ENCODE peak calls at places on chromosomes 5 and 9, in five cellular contexts. S is GM13977, F is tibial nerve, V is prostate gland, Q is H1. G is an unnamed sample.

GRCh38 chr5:168020522-168021294 is 270.7 kb upstream of the WWC1 start:
- DNase-seq in S (no peak), F (peak; percentile 28), V (no peak), Q (no peak), G (no peak)

GRCh38 chr9:131984564-131984963 is 95.1 kb downstream of the MED27 start:
- DNase-seq in S (no peak), F (no peak), V (no peak), Q (no peak), G (no peak)

GRCh38 chr9:90029996-90030395 is 425.2 kb downstream of the GADD45G start:
- DNase-seq in S (no peak), F (no peak), V (no peak), Q (no peak), G (no peak)

GRCh38 chr5:9513825-9514224 is 32.0 kb downstream of the SEMA5A start:
- DNase-seq in S (no peak), F (no peak), V (no peak), Q (no peak), G (no peak)

GRCh38 chr5:102295534-102296228 is 403 bp downstream of the SLCO4C1 start:
- DNase-seq in S (no peak), F (no peak), V (no peak), Q (no peak), G (no peak)

GRCh38 chr9:109143881-109144562 is 23.0 kb downstream of the FRRS1L start:
- DNase-seq in S (peak; percentile 58), F (no peak), V (no peak), Q (no peak), G (peak; percentile 49)

GRCh38 chr5:116038817-116039216 is 6.5 kb downstream of the ARL14EPL start:
- DNase-seq in S (peak; percentile 34), F (no peak), V (no peak), Q (no peak), G (no peak)

GRCh38 chr9:125558453-125559084 is 148.4 kb downstream of the MAPKAP1 start:
- DNase-seq in S (peak; percentile 61), F (peak; percentile 21), V (peak; percentile 59), Q (peak; percentile 33), G (peak; percentile 79)

GRCh38 chr5:88251048-88251711 is 17.5 kb downstream of the TMEM161B start:
- DNase-seq in S (no peak), F (no peak), V (no peak), Q (no peak), G (no peak)

GRCh38 chr5:158770506-158770905 is 329.2 kb downstream of the EBF1 start:
- DNase-seq in S (no peak), F (no peak), V (no peak), Q (peak; percentile 7), G (peak; percentile 25)

GRCh38 chr5:157269165-157269671 is 3.3 kb downstream of the CYFIP2 start:
- DNase-seq in S (no peak), F (no peak), V (no peak), Q (no peak), G (no peak)

GRCh38 chr5:150045512-150045911 is 40.8 kb downstream of the CSF1R start:
- DNase-seq in S (no peak), F (no peak), V (no peak), Q (no peak), G (peak; percentile 37)
- TF ChIP-seq CTCF in S (no peak), F (no peak), V (no peak), Q (peak; percentile 47), G (peak; percentile 57)

GRCh38 chr9:87263291-87263690 is 234.4 kb upstream of the DAPK1 start:
- DNase-seq in S (no peak), F (no peak), V (no peak), Q (peak; percentile 66), G (no peak)
- TF ChIP-seq CTCF in S (no peak), F (no peak), V (peak; percentile 11), Q (peak; percentile 77), G (peak; percentile 8)

GRCh38 chr9:71233646-71234045 is 112.2 kb upstream of the TRPM3 start:
- DNase-seq in S (no peak), F (no peak), V (no peak), Q (no peak), G (no peak)
- TF ChIP-seq CTCF in S (no peak), F (no peak), V (no peak), Q (no peak), G (no peak)

GRCh38 chr9:77488439-77489126 is 159.5 kb downstream of the GNA14 start:
- DNase-seq in S (peak; percentile 32), F (no peak), V (no peak), Q (no peak), G (no peak)
- TF ChIP-seq CTCF in S (peak; percentile 45), F (peak; percentile 9), V (peak; percentile 14), Q (no peak), G (peak; percentile 36)

GRCh38 chr5:74324556-74324955 is 316.0 kb downstream of the ENC1 start:
- DNase-seq in S (no peak), F (no peak), V (no peak), Q (no peak), G (peak; percentile 56)

GRCh38 chr5:74320526-74320925 is 320.0 kb downstream of the ENC1 start:
- DNase-seq in S (no peak), F (no peak), V (no peak), Q (no peak), G (no peak)

GRCh38 chr5:74326571-74327338 is 313.8 kb downstream of the ENC1 start:
- DNase-seq in S (peak; percentile 43), F (no peak), V (peak; percentile 17), Q (no peak), G (no peak)

GRCh38 chr5:74325866-74326265 is 314.7 kb downstream of the ENC1 start:
- DNase-seq in S (no peak), F (no peak), V (no peak), Q (no peak), G (no peak)

GRCh38 chr5:74322944-74323343 is 317.6 kb downstream of the ENC1 start:
- DNase-seq in S (no peak), F (no peak), V (no peak), Q (no peak), G (no peak)
- TF ChIP-seq CTCF in S (no peak), F (no peak), V (no peak), Q (no peak), G (peak; percentile 18)

DNA sequence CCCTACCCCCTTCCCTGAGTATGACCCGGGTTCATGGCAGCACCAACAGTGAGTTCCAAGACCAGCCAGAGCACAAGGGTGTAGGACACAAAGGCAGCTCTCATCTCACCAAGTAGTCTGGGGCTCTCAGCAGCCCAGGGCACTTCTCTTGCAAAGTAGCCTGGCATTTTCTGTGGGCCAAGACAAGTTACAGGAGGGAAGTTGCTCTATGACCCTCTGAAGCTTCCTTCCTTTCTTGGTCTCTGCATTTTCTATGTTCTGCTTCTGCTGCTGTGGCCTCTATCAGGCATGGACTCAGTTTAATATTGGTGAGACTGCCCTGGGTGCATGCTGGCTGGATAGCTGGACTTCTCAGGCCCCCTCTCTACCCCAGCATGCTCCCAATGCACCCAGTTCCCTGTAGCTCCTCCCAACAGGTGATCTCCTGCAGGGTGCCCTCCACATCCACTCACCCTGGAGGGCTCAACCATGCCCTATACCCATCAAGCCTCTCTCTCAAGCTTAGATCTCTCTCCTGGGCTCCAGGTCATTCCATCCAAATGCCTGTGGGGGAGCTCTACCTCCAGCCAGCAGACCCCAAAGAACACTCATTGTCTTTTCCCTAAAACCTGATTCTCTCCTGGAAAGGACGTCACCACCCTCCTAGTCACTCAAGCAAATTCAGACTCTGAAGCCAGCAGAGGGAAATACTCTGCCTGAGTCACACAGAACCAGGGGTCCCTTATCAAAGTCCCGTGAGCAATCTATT is 13.9 kb downstream of the TBC1D2 start:
- DNase-seq in S (no peak), F (no peak), V (no peak), Q (no peak), G (no peak)
- TF ChIP-seq CTCF in S (peak; percentile 17), F (no peak), V (no peak), Q (no peak), G (peak; percentile 64)